ENCODE peak calls at places on chromosomes 12 and 14, in four cellular contexts. One of them, this sample, is unnamed.

GRCh38 chr14:77151245-77151644 is 9.7 kb upstream of the ZDHHC22 start:
- ATAC-seq in HepG2: peak; percentile 73
- ATAC-seq in heart left ventricle: no peak
- ATAC-seq in IMR-90: peak; percentile 47
- ATAC-seq in this sample: no peak

GRCh38 chr14:22976620-22977433 is 5.5 kb downstream of the AJUBA start:
- ATAC-seq in HepG2: peak; percentile 12
- ATAC-seq in heart left ventricle: no peak
- ATAC-seq in IMR-90: no peak
- ATAC-seq in this sample: no peak

GRCh38 chr12:43292699-43293098 is 259.3 kb downstream of the ADAMTS20 start:
- ATAC-seq in HepG2: no peak
- ATAC-seq in heart left ventricle: peak; percentile 49
- ATAC-seq in IMR-90: peak; percentile 63
- ATAC-seq in this sample: no peak

GRCh38 chr12:102462803-102463499 is 17.4 kb downstream of the IGF1 start:
- ATAC-seq in HepG2: no peak
- ATAC-seq in heart left ventricle: peak; percentile 57
- ATAC-seq in IMR-90: peak; percentile 62
- ATAC-seq in this sample: no peak

GRCh38 chr12:56212360-56212759 is 9.4 kb downstream of the RNF41 start:
- ATAC-seq in HepG2: no peak
- ATAC-seq in heart left ventricle: no peak
- ATAC-seq in IMR-90: no peak
- ATAC-seq in this sample: no peak

GRCh38 chr14:102005336-102005735 is 41.0 kb downstream of the DYNC1H1 start:
- ATAC-seq in HepG2: no peak
- ATAC-seq in heart left ventricle: no peak
- ATAC-seq in IMR-90: no peak
- ATAC-seq in this sample: no peak

GRCh38 chr14:40347675-40348074 is 915.4 kb upstream of the FBXO33 start:
- ATAC-seq in HepG2: no peak
- ATAC-seq in heart left ventricle: no peak
- ATAC-seq in IMR-90: no peak
- ATAC-seq in this sample: no peak

GRCh38 chr12:618626-619025 is 44.6 kb downstream of the NINJ2 start:
- ATAC-seq in HepG2: no peak
- ATAC-seq in heart left ventricle: no peak
- ATAC-seq in IMR-90: no peak
- ATAC-seq in this sample: no peak

GRCh38 chr14:65348137-65348536 is 64.4 kb upstream of the FUT8 start:
- ATAC-seq in HepG2: no peak
- ATAC-seq in heart left ventricle: peak; percentile 78
- ATAC-seq in IMR-90: no peak
- ATAC-seq in this sample: peak; percentile 60

GRCh38 chr14:74867673-74868072 is 8.3 kb downstream of the PROX2 start:
- ATAC-seq in HepG2: peak; percentile 23
- ATAC-seq in heart left ventricle: peak; percentile 38
- ATAC-seq in IMR-90: peak; percentile 51
- ATAC-seq in this sample: no peak

GRCh38 chr12:131720921-131721320 is 10.0 kb downstream of the SFSWAP start:
- ATAC-seq in HepG2: no peak
- ATAC-seq in heart left ventricle: no peak
- ATAC-seq in IMR-90: no peak
- ATAC-seq in this sample: no peak

GRCh38 chr12:123886931-123887582 is 85.6 kb downstream of the CCDC92 start:
- ATAC-seq in HepG2: peak; percentile 40
- ATAC-seq in heart left ventricle: no peak
- ATAC-seq in IMR-90: no peak
- ATAC-seq in this sample: no peak

GRCh38 chr12:52906049-52906645 is 1.3 kb upstream of the KRT8 start:
- ATAC-seq in HepG2: no peak
- ATAC-seq in heart left ventricle: no peak
- ATAC-seq in IMR-90: no peak
- ATAC-seq in this sample: no peak

GRCh38 chr14:68734231-68734732 is 58.6 kb downstream of the ZFP36L1 start:
- ATAC-seq in HepG2: no peak
- ATAC-seq in heart left ventricle: no peak
- ATAC-seq in IMR-90: no peak
- ATAC-seq in this sample: no peak

GRCh38 chr12:113092478-113093408 is 36.2 kb downstream of the DTX1 start:
- ATAC-seq in HepG2: peak; percentile 27
- ATAC-seq in heart left ventricle: peak; percentile 58
- ATAC-seq in IMR-90: no peak
- ATAC-seq in this sample: peak; percentile 54

GRCh38 chr14:68547305-68548193 is 245.3 kb downstream of the ZFP36L1 start:
- ATAC-seq in HepG2: no peak
- ATAC-seq in heart left ventricle: peak; percentile 83
- ATAC-seq in IMR-90: peak; percentile 42
- ATAC-seq in this sample: peak; percentile 83

GRCh38 chr14:101810897-101811620 is 49.5 kb downstream of the PPP2R5C start:
- ATAC-seq in HepG2: no peak
- ATAC-seq in heart left ventricle: no peak
- ATAC-seq in IMR-90: no peak
- ATAC-seq in this sample: no peak

GRCh38 chr14:53338192-53338591 is 185.1 kb upstream of the DDHD1 start:
- ATAC-seq in HepG2: no peak
- ATAC-seq in heart left ventricle: no peak
- ATAC-seq in IMR-90: peak; percentile 82
- ATAC-seq in this sample: no peak

DNA sequence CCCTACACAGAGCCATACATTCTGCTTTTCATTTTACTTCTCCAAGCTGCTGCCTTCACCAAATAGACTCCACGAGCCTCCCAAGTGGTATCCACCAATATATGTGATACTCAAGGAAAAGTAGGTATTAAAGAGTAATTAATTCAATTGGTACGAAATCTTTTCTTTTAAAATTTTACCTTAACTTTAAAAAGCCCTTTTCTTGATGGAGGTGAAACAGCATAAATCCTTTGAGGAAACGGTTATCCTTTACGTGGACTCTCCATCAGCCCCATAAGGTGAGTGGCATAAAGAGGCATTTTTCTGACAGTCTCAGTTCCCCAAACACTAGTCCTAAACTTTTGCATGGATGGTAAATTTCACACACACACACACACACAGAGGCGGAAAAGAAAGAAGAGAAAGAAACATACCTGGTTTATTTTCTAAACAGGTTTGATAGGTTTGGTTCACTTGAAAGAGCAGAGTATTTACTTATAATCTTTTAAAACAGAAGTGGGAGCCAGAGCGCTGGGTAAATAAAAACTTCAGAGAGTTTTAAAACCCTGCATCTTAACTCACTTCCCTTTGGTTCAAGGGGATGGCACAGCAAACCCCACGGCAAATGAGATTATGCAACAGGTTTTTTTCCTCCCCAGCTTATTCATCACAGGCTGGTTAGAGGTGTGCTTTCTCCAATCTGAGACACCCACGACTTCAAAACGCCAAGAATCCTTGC is 1.9 kb downstream of the DUSP16 start:
- ATAC-seq in HepG2: peak; percentile 36
- ATAC-seq in heart left ventricle: peak; percentile 32
- ATAC-seq in IMR-90: no peak
- ATAC-seq in this sample: peak; percentile 42
- TF ChIP-seq POLR2A in HepG2: peak; percentile 41
- TF ChIP-seq POLR2A in heart left ventricle: no peak
- TF ChIP-seq POLR2A in IMR-90: no peak
- TF ChIP-seq POLR2A in this sample: no peak

DNA sequence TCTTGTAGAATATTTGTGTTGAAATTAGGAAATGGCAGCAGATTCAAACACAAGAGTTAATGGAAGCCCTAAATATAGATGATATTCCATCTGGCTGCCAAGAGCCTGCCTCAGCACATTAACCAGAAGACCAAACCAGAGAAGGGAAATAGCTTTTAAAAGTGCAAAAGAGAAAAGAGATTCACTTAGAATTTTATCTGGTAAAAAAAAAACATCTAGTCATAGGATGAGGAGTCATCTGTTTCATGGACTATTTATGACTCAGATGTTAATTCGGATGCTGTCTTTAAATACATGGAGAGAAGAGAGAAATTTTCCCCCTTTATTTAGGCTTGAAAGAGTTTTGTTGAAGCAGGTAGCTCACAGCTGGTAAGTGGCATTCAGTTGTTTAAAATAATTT is 201.6 kb upstream of the NUDT4 start:
- ATAC-seq in HepG2: no peak
- ATAC-seq in heart left ventricle: peak; percentile 39
- ATAC-seq in IMR-90: peak; percentile 42
- ATAC-seq in this sample: no peak
- H3K27ac ChIP-seq in HepG2: peak overlapping the region; percentile 49
- H3K27ac ChIP-seq in heart left ventricle: peak overlapping the region; percentile 80
- H3K27ac ChIP-seq in IMR-90: peak overlapping the region; percentile 54
- H3K27ac ChIP-seq in this sample: peak overlapping the region; percentile 34

DNA sequence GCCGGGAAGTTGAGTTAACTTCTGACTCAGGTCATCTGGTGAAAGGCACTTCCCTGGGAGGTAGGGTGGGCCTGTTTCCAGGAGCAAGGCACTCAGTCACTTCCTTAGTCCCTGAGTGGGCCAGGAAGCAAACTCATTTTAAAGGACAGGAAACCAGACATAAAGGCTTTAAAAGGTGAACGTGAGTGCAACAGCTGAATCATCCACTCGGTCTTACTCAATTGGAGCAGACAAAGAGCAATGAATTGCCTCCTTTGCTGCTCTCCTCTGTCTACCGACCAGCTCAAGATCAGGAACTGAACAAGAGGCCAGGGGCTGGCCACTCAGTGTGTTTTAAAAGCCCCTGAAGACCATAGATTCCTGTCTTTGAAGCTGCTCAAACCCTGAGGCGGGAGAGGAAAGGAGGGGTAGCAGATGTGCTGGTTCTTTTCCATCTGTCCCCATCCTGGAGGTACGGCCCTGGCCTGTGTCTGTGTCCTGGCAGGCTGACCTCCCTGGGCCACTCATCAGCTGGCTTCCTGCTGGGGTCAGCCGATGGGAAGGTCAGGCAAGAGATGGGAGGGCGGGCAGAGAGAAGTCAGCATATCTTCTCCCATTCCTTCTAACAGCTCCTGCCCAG is 148.9 kb downstream of the PPM1H start:
- ATAC-seq in HepG2: peak; percentile 30
- ATAC-seq in heart left ventricle: peak; percentile 84
- ATAC-seq in IMR-90: peak; percentile 79
- ATAC-seq in this sample: peak; percentile 65
- TF ChIP-seq POLR2A in HepG2: no peak
- TF ChIP-seq POLR2A in heart left ventricle: no peak
- TF ChIP-seq POLR2A in IMR-90: no peak
- TF ChIP-seq POLR2A in this sample: no peak

DNA sequence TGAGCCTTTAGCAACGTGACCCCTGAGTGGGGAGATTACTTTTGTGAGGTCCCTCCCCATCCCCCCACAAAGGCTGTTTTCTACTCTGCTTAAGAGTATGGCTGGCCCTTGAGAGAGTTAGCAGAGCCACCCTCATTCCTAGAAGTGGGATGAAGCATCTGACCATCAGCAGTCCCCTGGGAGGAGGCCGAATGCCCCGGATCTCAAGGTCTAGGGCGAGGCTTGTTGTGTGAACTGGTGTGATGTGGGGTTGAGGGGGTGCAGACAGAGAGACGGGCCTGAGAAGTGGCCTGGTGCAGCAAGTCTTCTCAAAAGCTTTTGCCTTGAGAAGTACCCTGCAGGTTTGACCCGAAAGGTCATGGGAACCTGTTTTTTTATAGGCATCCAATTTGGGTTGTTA is 153.0 kb upstream of the FKBP4 start:
- ATAC-seq in HepG2: no peak
- ATAC-seq in heart left ventricle: no peak
- ATAC-seq in IMR-90: no peak
- ATAC-seq in this sample: no peak
- H3K27ac ChIP-seq in HepG2: no peak overlapping the region
- H3K27ac ChIP-seq in heart left ventricle: no peak overlapping the region
- H3K27ac ChIP-seq in IMR-90: no peak overlapping the region
- H3K27ac ChIP-seq in this sample: no peak overlapping the region

GRCh38 chr14:100304825-100305445 is 1.3 kb downstream of the SLC25A29 start:
- ATAC-seq in HepG2: no peak
- ATAC-seq in heart left ventricle: peak; percentile 2
- ATAC-seq in IMR-90: peak; percentile 1
- ATAC-seq in this sample: peak; percentile 6
- TF ChIP-seq POLR2A in HepG2: no peak
- TF ChIP-seq POLR2A in heart left ventricle: no peak
- TF ChIP-seq POLR2A in IMR-90: no peak
- TF ChIP-seq POLR2A in this sample: no peak

DNA sequence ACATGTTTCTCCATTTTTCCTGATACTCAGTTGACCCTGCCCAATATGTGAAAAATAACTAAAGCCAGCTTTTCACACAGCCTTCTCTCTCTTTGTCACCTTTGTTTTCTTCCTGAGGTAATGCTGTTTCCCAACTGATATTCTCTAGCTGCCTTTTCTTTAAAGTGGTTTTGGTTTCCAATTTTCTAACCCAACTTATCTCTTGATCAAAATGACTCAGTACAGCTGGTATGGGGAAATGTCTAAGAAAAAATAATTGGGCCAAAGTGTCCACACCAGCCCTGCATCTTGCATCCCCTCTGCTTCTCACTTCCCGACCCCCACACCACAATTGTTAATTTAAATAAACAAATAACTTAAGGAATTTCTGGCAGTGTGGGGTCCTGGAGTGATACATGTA is 193.8 kb downstream of the SYT1 start:
- ATAC-seq in HepG2: no peak
- ATAC-seq in heart left ventricle: no peak
- ATAC-seq in IMR-90: no peak
- ATAC-seq in this sample: no peak
- H3K27ac ChIP-seq in HepG2: no peak overlapping the region
- H3K27ac ChIP-seq in heart left ventricle: no peak overlapping the region
- H3K27ac ChIP-seq in IMR-90: no peak overlapping the region
- H3K27ac ChIP-seq in this sample: no peak overlapping the region

This sample was measured in gastroesophageal sphincter.